ENCODE peak calls at places on chromosomes 2 and 18, in seven cellular contexts. One of them, this sample, is unnamed.

GRCh38 chr2:129812071-129812470 is 167.4 kb upstream of the RAB6C start:
- DNase-seq in OCI-LY7: peak; percentile 20
- DNase-seq in PC-9: no peak
- DNase-seq in endodermal cell: no peak
- DNase-seq in upper lobe of right lung: no peak
- DNase-seq in fibroblast of lung: no peak
- DNase-seq in psoas muscle: no peak
- DNase-seq in this sample: no peak

GRCh38 chr2:36663851-36664715 is 32.4 kb upstream of the VIT start:
- DNase-seq in OCI-LY7: peak; percentile 58
- DNase-seq in PC-9: peak; percentile 71
- DNase-seq in endodermal cell: peak; percentile 61
- DNase-seq in upper lobe of right lung: no peak
- DNase-seq in fibroblast of lung: peak; percentile 69
- DNase-seq in psoas muscle: no peak
- DNase-seq in this sample: peak; percentile 44

GRCh38 chr2:40213071-40213470 is 238.8 kb downstream of the SLC8A1 start:
- DNase-seq in OCI-LY7: no peak
- DNase-seq in PC-9: no peak
- DNase-seq in endodermal cell: no peak
- DNase-seq in upper lobe of right lung: no peak
- DNase-seq in fibroblast of lung: peak; percentile 77
- DNase-seq in psoas muscle: no peak
- DNase-seq in this sample: no peak

GRCh38 chr2:182245963-182246362 is 180.9 kb downstream of the PDE1A start:
- DNase-seq in OCI-LY7: no peak
- DNase-seq in PC-9: no peak
- DNase-seq in endodermal cell: no peak
- DNase-seq in upper lobe of right lung: no peak
- DNase-seq in fibroblast of lung: no peak
- DNase-seq in psoas muscle: no peak
- DNase-seq in this sample: no peak

GRCh38 chr18:12307251-12307736 is 747 bp upstream of the TUBB6 start:
- DNase-seq in OCI-LY7: no peak
- DNase-seq in PC-9: no peak
- DNase-seq in endodermal cell: peak; percentile 78
- DNase-seq in upper lobe of right lung: no peak
- DNase-seq in fibroblast of lung: peak; percentile 80
- DNase-seq in psoas muscle: peak; percentile 72
- DNase-seq in this sample: no peak

GRCh38 chr2:71615769-71616730 is 162.7 kb downstream of the DYSF start:
- DNase-seq in OCI-LY7: no peak
- DNase-seq in PC-9: no peak
- DNase-seq in endodermal cell: peak; percentile 33
- DNase-seq in upper lobe of right lung: peak; percentile 30
- DNase-seq in fibroblast of lung: no peak
- DNase-seq in psoas muscle: no peak
- DNase-seq in this sample: no peak

GRCh38 chr2:241975593-241976284 is 106.2 kb downstream of the RTP5 start:
- DNase-seq in OCI-LY7: no peak
- DNase-seq in PC-9: no peak
- DNase-seq in endodermal cell: no peak
- DNase-seq in upper lobe of right lung: no peak
- DNase-seq in fibroblast of lung: no peak
- DNase-seq in psoas muscle: no peak
- DNase-seq in this sample: no peak

GRCh38 chr18:55953326-55953725 is 365.3 kb upstream of the TCF4 start:
- DNase-seq in OCI-LY7: no peak
- DNase-seq in PC-9: no peak
- DNase-seq in endodermal cell: no peak
- DNase-seq in upper lobe of right lung: no peak
- DNase-seq in fibroblast of lung: no peak
- DNase-seq in psoas muscle: no peak
- DNase-seq in this sample: no peak

GRCh38 chr2:216017365-216017764 is 4.0 kb upstream of the MREG start:
- DNase-seq in OCI-LY7: peak; percentile 64
- DNase-seq in PC-9: peak; percentile 62
- DNase-seq in endodermal cell: peak; percentile 52
- DNase-seq in upper lobe of right lung: no peak
- DNase-seq in fibroblast of lung: peak; percentile 21
- DNase-seq in psoas muscle: no peak
- DNase-seq in this sample: peak; percentile 60

GRCh38 chr2:210955591-210955990 is 399.2 kb downstream of the CPS1 start:
- DNase-seq in OCI-LY7: no peak
- DNase-seq in PC-9: no peak
- DNase-seq in endodermal cell: no peak
- DNase-seq in upper lobe of right lung: no peak
- DNase-seq in fibroblast of lung: peak; percentile 90
- DNase-seq in psoas muscle: no peak
- DNase-seq in this sample: peak; percentile 45

DNA sequence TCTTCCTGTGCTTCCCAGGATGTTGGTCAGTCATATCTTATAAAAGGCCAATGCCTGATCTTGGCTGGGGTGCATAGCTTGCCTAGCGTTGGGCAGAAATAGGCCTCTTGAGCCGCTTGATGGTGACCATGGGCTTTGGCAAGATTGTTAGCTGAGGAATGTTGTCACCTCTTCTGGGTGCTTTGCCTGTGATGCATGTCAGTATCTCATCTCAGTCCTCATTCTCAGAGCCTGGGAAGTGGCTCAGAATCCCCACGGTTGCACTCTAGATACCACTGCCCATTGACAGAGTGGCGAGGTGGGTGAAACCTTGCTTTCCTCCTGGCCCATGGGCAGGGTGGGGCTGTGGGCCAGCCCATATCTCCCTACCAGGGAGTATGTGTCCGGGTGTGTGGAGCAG is 79.2 kb upstream of the MGAT5 start:
- DNase-seq in OCI-LY7: no peak
- DNase-seq in PC-9: no peak
- DNase-seq in endodermal cell: no peak
- DNase-seq in upper lobe of right lung: no peak
- DNase-seq in fibroblast of lung: no peak
- DNase-seq in psoas muscle: no peak
- DNase-seq in this sample: no peak
- H3K27ac ChIP-seq in OCI-LY7: no peak overlapping the region
- H3K27ac ChIP-seq in PC-9: no peak overlapping the region
- H3K27ac ChIP-seq in endodermal cell: no peak overlapping the region
- H3K27ac ChIP-seq in upper lobe of right lung: no peak overlapping the region
- H3K27ac ChIP-seq in fibroblast of lung: no peak overlapping the region
- H3K27ac ChIP-seq in psoas muscle: no peak overlapping the region
- H3K27ac ChIP-seq in this sample: no peak overlapping the region

GRCh38 chr18:48430162-48430561 is 21.0 kb upstream of the ZBTB7C start:
- DNase-seq in OCI-LY7: no peak
- DNase-seq in PC-9: no peak
- DNase-seq in endodermal cell: no peak
- DNase-seq in upper lobe of right lung: no peak
- DNase-seq in fibroblast of lung: no peak
- DNase-seq in psoas muscle: no peak
- DNase-seq in this sample: no peak
- TF ChIP-seq CTCF in OCI-LY7: no peak
- TF ChIP-seq CTCF in PC-9: no peak
- TF ChIP-seq CTCF in endodermal cell: no peak
- TF ChIP-seq CTCF in upper lobe of right lung: no peak
- TF ChIP-seq CTCF in fibroblast of lung: no peak
- TF ChIP-seq CTCF in psoas muscle: no peak
- TF ChIP-seq CTCF in this sample: no peak

DNA sequence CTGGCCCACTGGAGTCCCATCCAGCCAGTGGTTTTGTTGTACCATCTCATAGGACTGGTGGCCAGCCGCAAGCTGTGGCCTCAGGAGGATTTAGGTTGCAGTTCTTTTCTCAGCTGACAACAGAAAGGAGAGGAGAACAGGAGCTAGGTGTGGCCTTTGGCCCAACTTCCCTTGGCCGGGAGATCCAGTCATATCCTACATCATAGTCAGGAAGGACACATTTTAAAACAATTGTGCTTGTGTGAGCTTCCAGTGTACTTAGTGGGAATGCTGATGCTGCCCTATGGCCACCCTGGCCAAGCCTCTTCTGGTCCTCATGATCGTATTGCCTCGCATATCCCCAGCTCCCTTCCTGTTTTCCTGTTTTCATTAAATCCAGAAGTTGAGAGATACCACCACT is 98.1 kb downstream of the WDSUB1 start:
- DNase-seq in OCI-LY7: no peak
- DNase-seq in PC-9: no peak
- DNase-seq in endodermal cell: no peak
- DNase-seq in upper lobe of right lung: no peak
- DNase-seq in fibroblast of lung: no peak
- DNase-seq in psoas muscle: no peak
- DNase-seq in this sample: no peak
- H3K27ac ChIP-seq in OCI-LY7: no peak overlapping the region
- H3K27ac ChIP-seq in PC-9: no peak overlapping the region
- H3K27ac ChIP-seq in endodermal cell: no peak overlapping the region
- H3K27ac ChIP-seq in upper lobe of right lung: peak overlapping the region; percentile 17
- H3K27ac ChIP-seq in fibroblast of lung: no peak overlapping the region
- H3K27ac ChIP-seq in psoas muscle: no peak overlapping the region
- H3K27ac ChIP-seq in this sample: peak overlapping the region; percentile 9

GRCh38 chr18:50207722-50208121 is 12.8 kb upstream of the MYO5B start:
- DNase-seq in OCI-LY7: no peak
- DNase-seq in PC-9: no peak
- DNase-seq in endodermal cell: no peak
- DNase-seq in upper lobe of right lung: no peak
- DNase-seq in fibroblast of lung: no peak
- DNase-seq in psoas muscle: no peak
- DNase-seq in this sample: no peak

GRCh38 chr18:50201476-50201875 is 6.5 kb upstream of the MYO5B start:
- DNase-seq in OCI-LY7: no peak
- DNase-seq in PC-9: no peak
- DNase-seq in endodermal cell: no peak
- DNase-seq in upper lobe of right lung: no peak
- DNase-seq in fibroblast of lung: no peak
- DNase-seq in psoas muscle: no peak
- DNase-seq in this sample: no peak

DNA sequence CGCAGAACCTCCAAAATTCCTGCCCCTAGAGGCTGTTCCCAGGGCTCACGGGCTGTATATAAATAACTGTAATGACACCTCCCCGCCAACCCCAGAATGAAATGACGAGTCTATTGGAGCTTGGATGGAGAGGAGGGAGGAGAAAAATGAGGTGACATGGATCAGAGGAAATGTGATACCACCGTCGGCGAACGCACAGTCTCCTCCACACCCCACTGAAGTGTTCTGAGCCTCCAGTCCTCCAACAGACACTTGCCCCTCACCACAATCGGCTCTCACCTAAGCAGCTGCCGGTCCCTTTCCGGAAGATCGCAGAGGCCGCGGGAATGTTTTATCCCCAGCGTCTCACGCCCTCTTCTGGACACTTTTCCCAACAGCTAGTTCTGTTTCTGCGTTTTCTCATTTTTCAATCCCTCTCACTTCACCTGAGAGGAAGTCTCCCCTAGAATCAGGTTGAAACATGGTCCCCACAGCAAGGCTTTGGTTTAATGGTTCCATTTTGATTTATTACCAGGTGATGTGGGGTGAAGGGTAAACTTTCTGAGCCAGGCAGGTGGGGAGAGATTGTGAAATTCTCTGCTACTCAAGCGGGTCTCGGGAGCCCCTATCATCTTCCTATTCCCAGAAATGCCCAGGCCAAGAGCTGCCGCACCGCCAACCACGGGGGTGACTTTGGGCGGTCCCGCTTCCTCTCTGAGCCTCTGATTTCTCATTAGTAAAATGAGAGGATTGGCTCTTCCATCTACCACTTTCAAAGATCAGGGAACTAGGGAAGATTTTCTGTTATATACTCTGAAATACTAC is 9.1 kb upstream of the MYO5B start:
- DNase-seq in OCI-LY7: no peak
- DNase-seq in PC-9: no peak
- DNase-seq in endodermal cell: peak; percentile 91
- DNase-seq in upper lobe of right lung: no peak
- DNase-seq in fibroblast of lung: peak; percentile 24
- DNase-seq in psoas muscle: no peak
- DNase-seq in this sample: peak; percentile 36
- TF ChIP-seq CTCF in OCI-LY7: peak; percentile 14
- TF ChIP-seq CTCF in PC-9: peak; percentile 75
- TF ChIP-seq CTCF in endodermal cell: peak; percentile 85
- TF ChIP-seq CTCF in upper lobe of right lung: peak; percentile 60
- TF ChIP-seq CTCF in fibroblast of lung: peak; percentile 59
- TF ChIP-seq CTCF in psoas muscle: peak; percentile 59
- TF ChIP-seq CTCF in this sample: peak; percentile 50

GRCh38 chr2:219465659-219466561 is 31.3 kb downstream of the SPEG start:
- DNase-seq in OCI-LY7: no peak
- DNase-seq in PC-9: no peak
- DNase-seq in endodermal cell: no peak
- DNase-seq in upper lobe of right lung: no peak
- DNase-seq in fibroblast of lung: no peak
- DNase-seq in psoas muscle: no peak
- DNase-seq in this sample: no peak
- H3K27ac ChIP-seq in OCI-LY7: no peak overlapping the region
- H3K27ac ChIP-seq in PC-9: no peak overlapping the region
- H3K27ac ChIP-seq in endodermal cell: no peak overlapping the region
- H3K27ac ChIP-seq in upper lobe of right lung: no peak overlapping the region
- H3K27ac ChIP-seq in fibroblast of lung: no peak overlapping the region
- H3K27ac ChIP-seq in psoas muscle: no peak overlapping the region
- H3K27ac ChIP-seq in this sample: peak overlapping the region; percentile 51

This sample was measured in RWPE1.